ENCODE peak calls at places on chromosome 5, in four cellular contexts. F is IMR-90, T is tibial nerve, G is cardiac muscle cell. Z is an unnamed sample.

GRCh38 chr5:172942556-172942955 is 16.7 kb upstream of the RPL26L1 start:
- DNase-seq in F (no peak), T (no peak), G (no peak), Z (no peak)

GRCh38 chr5:98490348-98490747 is 283.1 kb upstream of the RGMB start:
- DNase-seq in F (no peak), T (no peak), G (no peak), Z (no peak)

GRCh38 chr5:181187500-181188213 is 17.3 kb downstream of the TRIM7 start:
- DNase-seq in F (peak; percentile 80), T (peak; percentile 77), G (peak; percentile 81), Z (no peak)

GRCh38 chr5:68995847-68996204 is 98.0 kb upstream of the SLC30A5 start:
- DNase-seq in F (no peak), T (no peak), G (no peak), Z (no peak)

GRCh38 chr5:97297063-97297715 is 114.1 kb upstream of the RIOK2 start:
- DNase-seq in F (peak; percentile 23), T (no peak), G (peak; percentile 11), Z (no peak)

GRCh38 chr5:34684281-34684979 is 28.3 kb downstream of the RAI14 start:
- DNase-seq in F (peak; percentile 59), T (no peak), G (peak; percentile 42), Z (no peak)

GRCh38 chr5:72378636-72379289 is 58.6 kb downstream of the PTCD2 start:
- DNase-seq in F (peak; percentile 86), T (peak; percentile 65), G (peak; percentile 90), Z (no peak)

GRCh38 chr5:69415584-69415958 is 655 bp downstream of the MARVELD2 start:
- DNase-seq in F (no peak), T (no peak), G (no peak), Z (no peak)

GRCh38 chr5:115977988-115978387 is 15.7 kb downstream of the LVRN start:
- DNase-seq in F (peak; percentile 92), T (no peak), G (peak; percentile 79), Z (no peak)

GRCh38 chr5:32916648-32917047 is 205.5 kb downstream of the NPR3 start:
- DNase-seq in F (peak; percentile 52), T (no peak), G (peak; percentile 20), Z (no peak)

GRCh38 chr5:174172104-174172965 is 126.8 kb downstream of the NSG2 start:
- DNase-seq in F (no peak), T (no peak), G (no peak), Z (no peak)

GRCh38 chr5:93572101-93572772 is 8.8 kb downstream of the NR2F1-AS1 start:
- DNase-seq in F (no peak), T (no peak), G (peak; percentile 62), Z (no peak)

GRCh38 chr5:86320266-86320665 is 297.5 kb upstream of the COX7C start:
- DNase-seq in F (no peak), T (no peak), G (no peak), Z (no peak)

GRCh38 chr5:172603425-172603824 is 37.6 kb upstream of the NEURL1B start:
- DNase-seq in F (peak; percentile 51), T (no peak), G (peak; percentile 58), Z (no peak)

GRCh38 chr5:80198399-80198798 is 57.4 kb downstream of the SERINC5 start:
- DNase-seq in F (no peak), T (no peak), G (peak; percentile 58), Z (no peak)

GRCh38 chr5:81525690-81526089 is 131.8 kb upstream of the ACOT12 start:
- DNase-seq in F (peak; percentile 88), T (no peak), G (peak; percentile 20), Z (no peak)

GRCh38 chr5:75617746-75618352 is 6.6 kb downstream of the ANKDD1B start:
- DNase-seq in F (no peak), T (no peak), G (peak; percentile 71), Z (no peak)

GRCh38 chr5:150613991-150614650 is 26.3 kb upstream of the SYNPO start:
- DNase-seq in F (no peak), T (no peak), G (no peak), Z (no peak)

GRCh38 chr5:142998316-142998862 is 228.2 kb downstream of the ARHGAP26 start:
- DNase-seq in F (no peak), T (no peak), G (no peak), Z (no peak)

GRCh38 chr5:64505769-64506566 is at the start of gene RGS7BP:
- DNase-seq in F (peak; percentile 7), T (no peak), G (peak; percentile 62), Z (no peak)

GRCh38 chr5:119864286-119864685 is 234.9 kb downstream of the FAM170A start:
- DNase-seq in F (no peak), T (no peak), G (no peak), Z (no peak)

GRCh38 chr5:37615184-37615583 is 224.7 kb downstream of the GDNF start:
- DNase-seq in F (peak; percentile 86), T (no peak), G (peak; percentile 81), Z (no peak)

GRCh38 chr5:87195616-87196015 is 72.1 kb upstream of the RASA1 start:
- DNase-seq in F (peak; percentile 25), T (no peak), G (peak; percentile 39), Z (no peak)

GRCh38 chr5:157558089-157558595 is 17.4 kb downstream of the ADAM19 start:
- DNase-seq in F (peak; percentile 86), T (no peak), G (peak; percentile 42), Z (no peak)

GRCh38 chr5:80935811-80936385 is 24.3 kb upstream of the RASGRF2 start:
- DNase-seq in F (no peak), T (no peak), G (no peak), Z (no peak)

GRCh38 chr5:91137647-91138046 is 245.5 kb downstream of the ARRDC3 start:
- DNase-seq in F (no peak), T (no peak), G (no peak), Z (no peak)

GRCh38 chr5:138754699-138755057 is 1.5 kb downstream of the CTNNA1 start:
- DNase-seq in F (no peak), T (no peak), G (no peak), Z (no peak)

GRCh38 chr5:178790371-178790770 is 59.9 kb upstream of the ZNF354A start:
- DNase-seq in F (no peak), T (no peak), G (no peak), Z (no peak)
- H3K9me3 ChIP-seq in F (peaks cover 54% of the 10 kb centered on the region), T (no peaks in the 10 kb centered on the region), G (no peaks in the 10 kb centered on the region), Z (no peaks in the 10 kb centered on the region)

DNA sequence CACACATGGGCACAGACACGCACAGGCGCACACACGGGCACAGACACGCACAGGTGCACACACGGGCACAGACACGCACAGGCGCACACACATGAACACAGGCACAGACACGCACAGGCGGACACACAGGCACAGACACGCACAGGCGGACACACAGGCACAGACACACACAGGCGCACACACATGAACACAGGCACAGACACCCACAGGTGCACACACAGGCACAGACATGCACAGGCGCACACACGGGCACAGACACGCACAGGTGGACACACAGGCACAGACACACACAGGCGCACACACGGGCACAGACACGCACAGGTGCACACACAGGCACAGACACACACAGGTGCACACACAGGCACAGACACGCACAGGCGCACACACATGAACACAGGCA is 312.8 kb upstream of the IRX1 start:
- DNase-seq in F (no peak), T (no peak), G (no peak), Z (no peak)
- H3K9me3 ChIP-seq in F (peaks cover 50% of the 10 kb centered on the region), T (no peaks in the 10 kb centered on the region), G (no peaks in the 10 kb centered on the region), Z (no peaks in the 10 kb centered on the region)

GRCh38 chr5:145403959-145404358 is 431.2 kb downstream of the PRELID2 start:
- DNase-seq in F (no peak), T (no peak), G (no peak), Z (no peak)

GRCh38 chr5:145407300-145408047 is 427.7 kb downstream of the PRELID2 start:
- DNase-seq in F (no peak), T (no peak), G (no peak), Z (no peak)

DNA sequence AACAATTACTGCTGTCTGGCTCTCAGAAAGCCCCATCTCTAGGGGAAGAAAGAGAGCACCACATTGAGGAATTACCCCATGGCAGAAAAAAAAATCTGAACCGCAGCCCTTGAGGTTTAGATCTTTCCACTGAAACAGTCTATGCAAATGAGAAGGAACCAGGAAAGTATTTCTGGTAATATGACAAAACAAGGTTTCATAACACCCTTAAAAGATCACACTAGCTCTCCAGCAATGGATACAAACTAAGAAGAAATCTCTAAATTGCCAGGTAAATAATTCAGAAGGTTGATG is 427.1 kb downstream of the PRELID2 start:
- DNase-seq in F (no peak), T (no peak), G (no peak), Z (no peak)
- H3K9me3 ChIP-seq in F (peaks cover 21% of the 10 kb centered on the region), T (no peaks in the 10 kb centered on the region), G (peaks cover 3% of the 10 kb centered on the region), Z (no peaks in the 10 kb centered on the region)

DNA sequence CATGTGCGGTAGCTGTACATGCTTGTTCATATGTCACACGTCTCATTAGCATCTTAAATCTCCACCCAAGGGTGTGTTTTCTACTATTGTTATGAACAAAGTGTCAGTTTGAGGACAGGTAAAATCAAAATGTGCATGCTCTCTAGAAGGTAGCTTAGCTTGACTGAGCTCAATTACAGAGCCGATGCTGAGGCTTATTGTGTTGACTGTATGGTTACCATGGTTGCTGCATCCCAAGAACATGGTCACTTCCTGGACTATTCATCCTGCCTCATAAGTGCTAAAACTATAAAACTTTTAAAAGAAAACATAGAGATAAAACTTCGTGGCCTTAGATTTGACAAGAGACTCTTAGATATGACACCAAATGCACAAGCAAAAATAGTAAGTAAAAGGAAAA is 426.1 kb upstream of the CTNND2 start:
- DNase-seq in F (no peak), T (no peak), G (no peak), Z (no peak)
- H3K9me3 ChIP-seq in F (peaks cover 5% of the 10 kb centered on the region), T (no peaks in the 10 kb centered on the region), G (no peaks in the 10 kb centered on the region), Z (no peaks in the 10 kb centered on the region)